ENCODE peak calls at places on chromosomes 7 and 10, in six cellular contexts. One of them, this sample, is unnamed.

GRCh38 chr10:119483001-119483400 is 59.5 kb downstream of the RGS10 start:
- DNase-seq in nephron progenitor cell: no peak
- DNase-seq in IMR-90: no peak
- DNase-seq in cardiac fibroblast: no peak
- DNase-seq in cardiac muscle cell: no peak
- DNase-seq in GM20000: no peak
- DNase-seq in this sample: no peak

GRCh38 chr10:3054183-3054815 is 13.0 kb upstream of the PFKP start:
- DNase-seq in cardiac muscle cell: no peak
- DNase-seq in IMR-90: peak
- DNase-seq in cardiac fibroblast: peak
- DNase-seq in GM20000: no peak
- DNase-seq in nephron progenitor cell: no peak
- DNase-seq in this sample: no peak

GRCh38 chr7:22576941-22577927 is 77.2 kb upstream of the STEAP1B start:
- DNase-seq in cardiac muscle cell: no peak
- DNase-seq in GM20000: no peak
- DNase-seq in cardiac fibroblast: peak
- DNase-seq in IMR-90: peak
- DNase-seq in nephron progenitor cell: no peak
- DNase-seq in this sample: peak

GRCh38 chr10:101331960-101332359 is 22.0 kb upstream of the BTRC start:
- DNase-seq in cardiac muscle cell: no peak
- DNase-seq in GM20000: no peak
- DNase-seq in cardiac fibroblast: no peak
- DNase-seq in IMR-90: no peak
- DNase-seq in nephron progenitor cell: no peak
- DNase-seq in this sample: no peak

GRCh38 chr7:17083392-17084165 is 201.8 kb upstream of the AGR3 start:
- DNase-seq in cardiac fibroblast: no peak
- DNase-seq in nephron progenitor cell: no peak
- DNase-seq in GM20000: no peak
- DNase-seq in IMR-90: no peak
- DNase-seq in cardiac muscle cell: no peak
- DNase-seq in this sample: no peak

GRCh38 chr7:69643708-69644445 is 45.6 kb downstream of the AUTS2 start:
- DNase-seq in nephron progenitor cell: no peak
- DNase-seq in GM20000: no peak
- DNase-seq in cardiac fibroblast: no peak
- DNase-seq in cardiac muscle cell: peak
- DNase-seq in IMR-90: no peak
- DNase-seq in this sample: no peak

GRCh38 chr7:157076466-157076865 is 62.3 kb upstream of the UBE3C start:
- DNase-seq in IMR-90: no peak
- DNase-seq in cardiac muscle cell: no peak
- DNase-seq in cardiac fibroblast: no peak
- DNase-seq in GM20000: no peak
- DNase-seq in nephron progenitor cell: no peak
- DNase-seq in this sample: no peak

GRCh38 chr7:69431626-69432025 is 166.6 kb upstream of the AUTS2 start:
- DNase-seq in cardiac fibroblast: no peak
- DNase-seq in cardiac muscle cell: no peak
- DNase-seq in nephron progenitor cell: no peak
- DNase-seq in IMR-90: no peak
- DNase-seq in GM20000: no peak
- DNase-seq in this sample: no peak

GRCh38 chr7:142711722-142712616 is 37.3 kb upstream of the PRSS1 start:
- DNase-seq in nephron progenitor cell: peak
- DNase-seq in GM20000: peak
- DNase-seq in IMR-90: peak
- DNase-seq in cardiac muscle cell: peak
- DNase-seq in cardiac fibroblast: peak
- DNase-seq in this sample: peak

GRCh38 chr10:73906524-73907447 is 4.1 kb upstream of the PLAU start:
- DNase-seq in nephron progenitor cell: peak
- DNase-seq in IMR-90: peak
- DNase-seq in cardiac muscle cell: peak
- DNase-seq in GM20000: no peak
- DNase-seq in cardiac fibroblast: peak
- DNase-seq in this sample: peak

GRCh38 chr10:75230600-75231038 is 5.1 kb downstream of the COMTD1 start:
- DNase-seq in cardiac muscle cell: peak
- DNase-seq in nephron progenitor cell: peak
- DNase-seq in IMR-90: peak
- DNase-seq in GM20000: peak
- DNase-seq in cardiac fibroblast: peak
- DNase-seq in this sample: peak

GRCh38 chr10:786666-787512 is 97.4 kb upstream of the DIP2C start:
- DNase-seq in IMR-90: no peak
- DNase-seq in GM20000: no peak
- DNase-seq in nephron progenitor cell: no peak
- DNase-seq in cardiac fibroblast: no peak
- DNase-seq in cardiac muscle cell: no peak
- DNase-seq in this sample: no peak

GRCh38 chr7:34756025-34756437 is 98.0 kb downstream of the NPSR1 start:
- DNase-seq in GM20000: no peak
- DNase-seq in cardiac fibroblast: no peak
- DNase-seq in IMR-90: no peak
- DNase-seq in cardiac muscle cell: no peak
- DNase-seq in nephron progenitor cell: no peak
- DNase-seq in this sample: peak

GRCh38 chr7:150382123-150382843 is 3.2 kb downstream of the ZNF775 start:
- DNase-seq in IMR-90: no peak
- DNase-seq in cardiac muscle cell: no peak
- DNase-seq in nephron progenitor cell: no peak
- DNase-seq in cardiac fibroblast: no peak
- DNase-seq in GM20000: no peak
- DNase-seq in this sample: no peak

GRCh38 chr7:7798510-7798909 is 80.1 kb upstream of the RPA3 start:
- DNase-seq in cardiac muscle cell: no peak
- DNase-seq in cardiac fibroblast: no peak
- DNase-seq in IMR-90: no peak
- DNase-seq in GM20000: no peak
- DNase-seq in nephron progenitor cell: no peak
- DNase-seq in this sample: no peak

GRCh38 chr7:2936301-2936700 is 92.2 kb upstream of the GNA12 start:
- DNase-seq in cardiac muscle cell: no peak
- DNase-seq in IMR-90: no peak
- DNase-seq in nephron progenitor cell: no peak
- DNase-seq in cardiac fibroblast: no peak
- DNase-seq in GM20000: no peak
- DNase-seq in this sample: no peak

GRCh38 chr7:2336626-2337025 is 18.0 kb upstream of the EIF3B start:
- DNase-seq in cardiac muscle cell: no peak
- DNase-seq in cardiac fibroblast: no peak
- DNase-seq in nephron progenitor cell: no peak
- DNase-seq in GM20000: no peak
- DNase-seq in IMR-90: no peak
- DNase-seq in this sample: no peak

GRCh38 chr7:148058092-148058491 is 532.5 kb upstream of the C7orf33 start:
- DNase-seq in cardiac muscle cell: no peak
- DNase-seq in cardiac fibroblast: no peak
- DNase-seq in GM20000: no peak
- DNase-seq in nephron progenitor cell: no peak
- DNase-seq in IMR-90: no peak
- DNase-seq in this sample: no peak

GRCh38 chr10:29517352-29517923 is 117.3 kb downstream of the SVIL start:
- DNase-seq in IMR-90: peak
- DNase-seq in cardiac muscle cell: peak
- DNase-seq in GM20000: peak
- DNase-seq in cardiac fibroblast: peak
- DNase-seq in nephron progenitor cell: peak
- DNase-seq in this sample: peak

GRCh38 chr7:105713488-105714465 is 132.5 kb upstream of the EFCAB10 start:
- DNase-seq in GM20000: no peak
- DNase-seq in cardiac muscle cell: no peak
- DNase-seq in cardiac fibroblast: peak
- DNase-seq in IMR-90: no peak
- DNase-seq in nephron progenitor cell: no peak
- DNase-seq in this sample: peak

GRCh38 chr10:24435374-24435773 is 226.4 kb downstream of the KIAA1217 start:
- DNase-seq in nephron progenitor cell: no peak
- DNase-seq in cardiac fibroblast: peak
- DNase-seq in cardiac muscle cell: no peak
- DNase-seq in IMR-90: peak
- DNase-seq in GM20000: no peak
- DNase-seq in this sample: peak

GRCh38 chr7:114087674-114088539 is 169.1 kb upstream of the PPP1R3A start:
- DNase-seq in cardiac fibroblast: no peak
- DNase-seq in IMR-90: no peak
- DNase-seq in GM20000: peak
- DNase-seq in cardiac muscle cell: peak
- DNase-seq in nephron progenitor cell: peak
- DNase-seq in this sample: no peak

GRCh38 chr10:24518981-24519597 is 204.6 kb downstream of the ARHGAP21 start:
- DNase-seq in cardiac muscle cell: peak
- DNase-seq in GM20000: peak
- DNase-seq in nephron progenitor cell: peak
- DNase-seq in IMR-90: peak
- DNase-seq in cardiac fibroblast: peak
- DNase-seq in this sample: peak

GRCh38 chr10:132548869-132549268 is 11.3 kb downstream of the INPP5A start:
- DNase-seq in cardiac muscle cell: no peak
- DNase-seq in GM20000: no peak
- DNase-seq in IMR-90: no peak
- DNase-seq in nephron progenitor cell: no peak
- DNase-seq in cardiac fibroblast: no peak
- DNase-seq in this sample: no peak
- TF ChIP-seq CTCF in cardiac muscle cell: no peak
- TF ChIP-seq CTCF in GM20000: no peak
- TF ChIP-seq CTCF in IMR-90: no peak
- TF ChIP-seq CTCF in nephron progenitor cell: no peak
- TF ChIP-seq CTCF in cardiac fibroblast: no peak
- TF ChIP-seq CTCF in this sample: no peak

GRCh38 chr7:76220185-76221057 is 18.7 kb downstream of the SRRM3 start:
- DNase-seq in IMR-90: peak
- DNase-seq in cardiac muscle cell: peak
- DNase-seq in nephron progenitor cell: peak
- DNase-seq in cardiac fibroblast: peak
- DNase-seq in GM20000: no peak
- DNase-seq in this sample: peak
- TF ChIP-seq CTCF in IMR-90: peak
- TF ChIP-seq CTCF in cardiac muscle cell: peak
- TF ChIP-seq CTCF in nephron progenitor cell: no peak
- TF ChIP-seq CTCF in cardiac fibroblast: peak
- TF ChIP-seq CTCF in GM20000: no peak
- TF ChIP-seq CTCF in this sample: no peak

GRCh38 chr10:131892817-131893675 is 7.8 kb upstream of the PPP2R2D start:
- DNase-seq in GM20000: no peak
- DNase-seq in IMR-90: no peak
- DNase-seq in cardiac muscle cell: no peak
- DNase-seq in cardiac fibroblast: no peak
- DNase-seq in nephron progenitor cell: no peak
- DNase-seq in this sample: no peak

GRCh38 chr10:131889755-131890154 is 11.1 kb upstream of the PPP2R2D start:
- DNase-seq in cardiac fibroblast: no peak
- DNase-seq in cardiac muscle cell: no peak
- DNase-seq in GM20000: no peak
- DNase-seq in nephron progenitor cell: no peak
- DNase-seq in IMR-90: no peak
- DNase-seq in this sample: no peak

GRCh38 chr10:131891929-131892816 is 8.6 kb upstream of the PPP2R2D start:
- DNase-seq in cardiac fibroblast: no peak
- DNase-seq in nephron progenitor cell: no peak
- DNase-seq in IMR-90: no peak
- DNase-seq in cardiac muscle cell: no peak
- DNase-seq in GM20000: no peak
- DNase-seq in this sample: no peak

GRCh38 chr10:131890276-131891195 is 10.3 kb upstream of the PPP2R2D start:
- DNase-seq in cardiac fibroblast: no peak
- DNase-seq in nephron progenitor cell: no peak
- DNase-seq in cardiac muscle cell: no peak
- DNase-seq in IMR-90: no peak
- DNase-seq in GM20000: no peak
- DNase-seq in this sample: no peak

DNA sequence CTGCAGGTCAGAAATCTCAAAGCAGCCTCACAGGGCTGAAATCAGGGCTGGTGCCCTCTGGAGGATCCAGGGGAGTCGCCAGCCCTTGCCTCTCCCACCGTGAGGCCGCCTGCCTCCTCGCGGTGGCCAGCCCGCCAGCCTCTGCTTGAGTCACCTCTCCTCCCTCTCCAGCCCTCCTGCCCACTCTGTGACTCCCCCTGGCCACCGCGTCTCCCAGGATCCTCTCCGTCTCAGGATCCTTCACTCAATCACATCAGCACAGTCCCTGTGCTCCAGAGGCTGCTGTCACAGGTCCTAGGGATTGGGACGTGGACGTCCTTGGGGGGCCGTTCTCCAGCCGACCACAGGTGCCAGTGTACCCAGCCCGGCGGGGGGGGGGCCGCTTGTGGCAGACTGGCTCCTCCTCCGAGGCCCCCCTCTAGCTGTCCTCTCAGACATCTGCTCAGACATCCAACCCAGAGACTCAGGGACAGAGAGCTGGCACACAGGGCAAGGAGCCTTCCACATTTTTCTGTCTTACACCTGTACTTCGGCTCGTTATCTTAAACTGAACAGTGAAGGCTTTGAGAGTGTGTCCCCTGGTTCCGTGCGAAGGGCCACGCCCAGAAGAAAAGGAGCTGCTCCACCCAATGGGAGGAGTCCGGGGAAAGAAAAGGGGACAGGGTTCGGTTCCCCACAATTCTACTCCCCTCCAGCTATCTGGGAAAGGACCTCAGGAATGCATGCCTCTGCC is 9.4 kb upstream of the PPP2R2D start:
- DNase-seq in GM20000: no peak
- DNase-seq in nephron progenitor cell: peak
- DNase-seq in cardiac fibroblast: no peak
- DNase-seq in cardiac muscle cell: peak
- DNase-seq in IMR-90: peak
- DNase-seq in this sample: peak
- TF ChIP-seq CTCF in GM20000: no peak
- TF ChIP-seq CTCF in nephron progenitor cell: peak
- TF ChIP-seq CTCF in cardiac fibroblast: peak
- TF ChIP-seq CTCF in cardiac muscle cell: peak
- TF ChIP-seq CTCF in IMR-90: peak
- TF ChIP-seq CTCF in this sample: no peak

DNA sequence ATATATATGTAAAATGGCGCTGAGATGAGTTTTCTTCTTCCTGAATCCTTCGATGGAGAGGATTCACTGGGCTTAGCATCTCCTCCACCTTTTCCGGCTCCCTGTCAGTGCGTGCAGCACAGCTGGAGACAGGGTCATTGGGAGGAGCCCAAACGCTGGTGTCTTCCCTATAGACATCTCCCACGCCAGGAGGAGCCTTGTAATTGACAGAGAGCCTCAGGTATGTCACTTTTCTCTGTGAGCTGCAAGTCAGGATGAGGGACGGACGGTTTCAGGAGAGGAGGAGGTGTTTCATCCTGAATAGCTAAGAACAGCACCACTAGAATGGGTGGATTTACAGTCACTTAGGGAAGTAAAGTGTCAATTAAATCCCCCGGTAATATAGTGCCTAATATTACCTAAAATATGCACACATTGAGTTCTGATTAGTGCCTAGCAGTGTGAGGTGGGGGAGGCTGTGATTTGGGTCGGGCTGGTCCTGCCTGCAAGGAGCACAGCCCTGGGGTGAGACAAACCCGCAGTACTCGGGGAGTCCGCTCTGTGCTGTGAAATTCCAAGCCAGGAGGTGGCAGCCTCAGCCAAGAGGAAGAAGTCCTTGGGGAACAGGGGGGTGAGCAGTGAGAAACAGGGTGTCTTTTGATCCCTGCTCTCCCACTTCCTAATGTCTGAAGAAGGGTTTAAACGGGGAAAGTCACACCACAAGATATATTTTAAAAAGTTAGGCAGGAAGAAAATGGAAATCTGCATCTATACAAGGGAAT is 28.2 kb downstream of the IL15RA start:
- DNase-seq in cardiac muscle cell: peak
- DNase-seq in IMR-90: peak
- DNase-seq in cardiac fibroblast: peak
- DNase-seq in nephron progenitor cell: peak
- DNase-seq in GM20000: peak
- DNase-seq in this sample: peak
- TF ChIP-seq CTCF in cardiac muscle cell: peak
- TF ChIP-seq CTCF in IMR-90: peak
- TF ChIP-seq CTCF in cardiac fibroblast: peak
- TF ChIP-seq CTCF in nephron progenitor cell: peak
- TF ChIP-seq CTCF in GM20000: peak
- TF ChIP-seq CTCF in this sample: peak